ENCODE peak calls at places on chromosomes 1 and 21, in eight cellular contexts. One of them, this sample, is unnamed.

GRCh38 chr1:61612600-61612999 is 112.3 kb downstream of the TM2D1 start:
- DNase-seq in K562: no peak
- DNase-seq in foreskin fibroblast: no peak
- DNase-seq in Calu3: no peak
- DNase-seq in GM10248: no peak
- DNase-seq in RWPE1: no peak
- DNase-seq in CD8-positive, alpha-beta T cell: no peak
- DNase-seq in bronchial epithelial cell: no peak
- DNase-seq in this sample: no peak

GRCh38 chr1:93239862-93240261 is 59.3 kb downstream of the CCDC18 start:
- DNase-seq in K562: no peak
- DNase-seq in foreskin fibroblast: no peak
- DNase-seq in Calu3: no peak
- DNase-seq in GM10248: no peak
- DNase-seq in RWPE1: no peak
- DNase-seq in CD8-positive, alpha-beta T cell: no peak
- DNase-seq in bronchial epithelial cell: no peak
- DNase-seq in this sample: no peak

GRCh38 chr1:85464497-85465098 is 361 bp downstream of the DDAH1 start:
- DNase-seq in K562: no peak
- DNase-seq in foreskin fibroblast: peak
- DNase-seq in Calu3: peak
- DNase-seq in GM10248: peak
- DNase-seq in RWPE1: peak
- DNase-seq in CD8-positive, alpha-beta T cell: no peak
- DNase-seq in bronchial epithelial cell: no peak
- DNase-seq in this sample: peak

GRCh38 chr1:226656601-226657277 is 82.3 kb downstream of the ITPKB start:
- DNase-seq in K562: no peak
- DNase-seq in foreskin fibroblast: peak
- DNase-seq in Calu3: no peak
- DNase-seq in GM10248: no peak
- DNase-seq in RWPE1: peak
- DNase-seq in CD8-positive, alpha-beta T cell: no peak
- DNase-seq in bronchial epithelial cell: peak
- DNase-seq in this sample: no peak

GRCh38 chr1:9371391-9371935 is 78.8 kb downstream of the SPSB1 start:
- DNase-seq in K562: no peak
- DNase-seq in foreskin fibroblast: peak
- DNase-seq in Calu3: no peak
- DNase-seq in GM10248: no peak
- DNase-seq in RWPE1: no peak
- DNase-seq in CD8-positive, alpha-beta T cell: no peak
- DNase-seq in bronchial epithelial cell: no peak
- DNase-seq in this sample: peak

GRCh38 chr1:89487972-89488371 is 36.7 kb upstream of the LRRC8B start:
- DNase-seq in K562: no peak
- DNase-seq in foreskin fibroblast: no peak
- DNase-seq in Calu3: no peak
- DNase-seq in GM10248: no peak
- DNase-seq in RWPE1: no peak
- DNase-seq in CD8-positive, alpha-beta T cell: no peak
- DNase-seq in bronchial epithelial cell: no peak
- DNase-seq in this sample: no peak

GRCh38 chr1:172581273-172581672 is 48.3 kb downstream of the SUCO start:
- DNase-seq in K562: no peak
- DNase-seq in foreskin fibroblast: no peak
- DNase-seq in Calu3: no peak
- DNase-seq in GM10248: no peak
- DNase-seq in RWPE1: no peak
- DNase-seq in CD8-positive, alpha-beta T cell: no peak
- DNase-seq in bronchial epithelial cell: no peak
- DNase-seq in this sample: no peak

GRCh38 chr1:85327759-85328158 is 51.3 kb upstream of the BCL10 start:
- DNase-seq in K562: no peak
- DNase-seq in foreskin fibroblast: no peak
- DNase-seq in Calu3: no peak
- DNase-seq in GM10248: no peak
- DNase-seq in RWPE1: no peak
- DNase-seq in CD8-positive, alpha-beta T cell: no peak
- DNase-seq in bronchial epithelial cell: no peak
- DNase-seq in this sample: no peak

GRCh38 chr1:86714159-86714558 is 9.8 kb downstream of the SH3GLB1 start:
- DNase-seq in K562: no peak
- DNase-seq in foreskin fibroblast: no peak
- DNase-seq in Calu3: no peak
- DNase-seq in GM10248: no peak
- DNase-seq in RWPE1: no peak
- DNase-seq in CD8-positive, alpha-beta T cell: no peak
- DNase-seq in bronchial epithelial cell: peak
- DNase-seq in this sample: no peak

GRCh38 chr1:71804140-71804539 is 478.2 kb downstream of the NEGR1 start:
- DNase-seq in K562: no peak
- DNase-seq in foreskin fibroblast: no peak
- DNase-seq in Calu3: no peak
- DNase-seq in GM10248: no peak
- DNase-seq in RWPE1: no peak
- DNase-seq in CD8-positive, alpha-beta T cell: no peak
- DNase-seq in bronchial epithelial cell: no peak
- DNase-seq in this sample: no peak

GRCh38 chr1:157838966-157839365 is 2.6 kb downstream of the CD5L start:
- DNase-seq in K562: no peak
- DNase-seq in foreskin fibroblast: no peak
- DNase-seq in Calu3: peak
- DNase-seq in GM10248: no peak
- DNase-seq in RWPE1: no peak
- DNase-seq in CD8-positive, alpha-beta T cell: no peak
- DNase-seq in bronchial epithelial cell: no peak
- DNase-seq in this sample: no peak

GRCh38 chr1:104488296-104489015 is 738.8 kb downstream of the AMY1C start:
- DNase-seq in K562: no peak
- DNase-seq in foreskin fibroblast: no peak
- DNase-seq in Calu3: no peak
- DNase-seq in GM10248: no peak
- DNase-seq in RWPE1: no peak
- DNase-seq in CD8-positive, alpha-beta T cell: no peak
- DNase-seq in bronchial epithelial cell: no peak
- DNase-seq in this sample: no peak

GRCh38 chr1:7019510-7019909 is 234.3 kb downstream of the CAMTA1 start:
- DNase-seq in K562: no peak
- DNase-seq in foreskin fibroblast: no peak
- DNase-seq in Calu3: no peak
- DNase-seq in GM10248: no peak
- DNase-seq in RWPE1: no peak
- DNase-seq in CD8-positive, alpha-beta T cell: no peak
- DNase-seq in bronchial epithelial cell: no peak
- DNase-seq in this sample: no peak

GRCh38 chr1:221161571-221162041 is 282.4 kb downstream of the HLX start:
- DNase-seq in K562: no peak
- DNase-seq in foreskin fibroblast: peak
- DNase-seq in Calu3: no peak
- DNase-seq in GM10248: no peak
- DNase-seq in RWPE1: no peak
- DNase-seq in CD8-positive, alpha-beta T cell: no peak
- DNase-seq in bronchial epithelial cell: no peak
- DNase-seq in this sample: no peak

GRCh38 chr1:82578086-82578726 is 777.5 kb downstream of the ADGRL2 start:
- DNase-seq in K562: no peak
- DNase-seq in foreskin fibroblast: no peak
- DNase-seq in Calu3: no peak
- DNase-seq in GM10248: no peak
- DNase-seq in RWPE1: no peak
- DNase-seq in CD8-positive, alpha-beta T cell: no peak
- DNase-seq in bronchial epithelial cell: no peak
- DNase-seq in this sample: no peak

GRCh38 chr1:99266731-99267130 is 2.4 kb downstream of the PLPPR4 start:
- DNase-seq in K562: no peak
- DNase-seq in foreskin fibroblast: peak
- DNase-seq in Calu3: no peak
- DNase-seq in GM10248: no peak
- DNase-seq in RWPE1: no peak
- DNase-seq in CD8-positive, alpha-beta T cell: no peak
- DNase-seq in bronchial epithelial cell: peak
- DNase-seq in this sample: no peak

GRCh38 chr21:46156378-46156645 is 933 bp upstream of the FTCD start:
- DNase-seq in K562: no peak
- DNase-seq in foreskin fibroblast: no peak
- DNase-seq in Calu3: no peak
- DNase-seq in GM10248: no peak
- DNase-seq in RWPE1: no peak
- DNase-seq in CD8-positive, alpha-beta T cell: no peak
- DNase-seq in bronchial epithelial cell: no peak
- DNase-seq in this sample: no peak

GRCh38 chr1:28163496-28164120 is 12.9 kb downstream of the PTAFR start:
- DNase-seq in K562: no peak
- DNase-seq in foreskin fibroblast: no peak
- DNase-seq in Calu3: no peak
- DNase-seq in GM10248: no peak
- DNase-seq in RWPE1: no peak
- DNase-seq in CD8-positive, alpha-beta T cell: no peak
- DNase-seq in bronchial epithelial cell: no peak
- DNase-seq in this sample: no peak

GRCh38 chr21:20259035-20259867 is 739.0 kb upstream of the NCAM2 start:
- DNase-seq in K562: no peak
- DNase-seq in foreskin fibroblast: no peak
- DNase-seq in Calu3: no peak
- DNase-seq in GM10248: no peak
- DNase-seq in RWPE1: no peak
- DNase-seq in CD8-positive, alpha-beta T cell: no peak
- DNase-seq in bronchial epithelial cell: no peak
- DNase-seq in this sample: no peak

GRCh38 chr1:4650486-4650885 is 3.9 kb upstream of the AJAP1 start:
- DNase-seq in K562: no peak
- DNase-seq in foreskin fibroblast: no peak
- DNase-seq in Calu3: no peak
- DNase-seq in GM10248: no peak
- DNase-seq in RWPE1: peak
- DNase-seq in CD8-positive, alpha-beta T cell: no peak
- DNase-seq in bronchial epithelial cell: peak
- DNase-seq in this sample: no peak

GRCh38 chr1:163744488-163744887 is 422.7 kb downstream of the NUF2 start:
- DNase-seq in K562: no peak
- DNase-seq in foreskin fibroblast: no peak
- DNase-seq in Calu3: no peak
- DNase-seq in GM10248: no peak
- DNase-seq in RWPE1: no peak
- DNase-seq in CD8-positive, alpha-beta T cell: no peak
- DNase-seq in bronchial epithelial cell: peak
- DNase-seq in this sample: no peak

GRCh38 chr21:28790335-28790734 is 202.3 kb downstream of the LTN1 start:
- DNase-seq in K562: no peak
- DNase-seq in foreskin fibroblast: no peak
- DNase-seq in Calu3: no peak
- DNase-seq in GM10248: no peak
- DNase-seq in RWPE1: no peak
- DNase-seq in CD8-positive, alpha-beta T cell: no peak
- DNase-seq in bronchial epithelial cell: no peak
- DNase-seq in this sample: no peak

GRCh38 chr1:167305705-167306277 is 85.1 kb downstream of the POU2F1 start:
- DNase-seq in K562: no peak
- DNase-seq in foreskin fibroblast: no peak
- DNase-seq in Calu3: no peak
- DNase-seq in GM10248: no peak
- DNase-seq in RWPE1: peak
- DNase-seq in CD8-positive, alpha-beta T cell: no peak
- DNase-seq in bronchial epithelial cell: peak
- DNase-seq in this sample: no peak

GRCh38 chr1:222767152-222767571 is 30.2 kb downstream of the FAM177B start:
- DNase-seq in K562: no peak
- DNase-seq in foreskin fibroblast: no peak
- DNase-seq in Calu3: no peak
- DNase-seq in GM10248: no peak
- DNase-seq in RWPE1: no peak
- DNase-seq in CD8-positive, alpha-beta T cell: no peak
- DNase-seq in bronchial epithelial cell: no peak
- DNase-seq in this sample: no peak

GRCh38 chr1:200333329-200333728 is 76.5 kb downstream of the ZNF281 start:
- DNase-seq in K562: no peak
- DNase-seq in foreskin fibroblast: no peak
- DNase-seq in Calu3: no peak
- DNase-seq in GM10248: no peak
- DNase-seq in RWPE1: no peak
- DNase-seq in CD8-positive, alpha-beta T cell: no peak
- DNase-seq in bronchial epithelial cell: no peak
- DNase-seq in this sample: no peak

GRCh38 chr1:202122639-202123335 is at the start of gene GPR37L1:
- DNase-seq in K562: peak
- DNase-seq in foreskin fibroblast: peak
- DNase-seq in Calu3: peak
- DNase-seq in GM10248: no peak
- DNase-seq in RWPE1: no peak
- DNase-seq in CD8-positive, alpha-beta T cell: no peak
- DNase-seq in bronchial epithelial cell: no peak
- DNase-seq in this sample: peak
- TF ChIP-seq CTCF in K562: peak
- TF ChIP-seq CTCF in foreskin fibroblast: peak
- TF ChIP-seq CTCF in Calu3: peak
- TF ChIP-seq CTCF in GM10248: no peak
- TF ChIP-seq CTCF in RWPE1: no peak
- TF ChIP-seq CTCF in CD8-positive, alpha-beta T cell: no peak
- TF ChIP-seq CTCF in bronchial epithelial cell: no peak
- TF ChIP-seq CTCF in this sample: peak

GRCh38 chr1:119731741-119732430 is 20.2 kb downstream of the PHGDH start:
- DNase-seq in K562: no peak
- DNase-seq in foreskin fibroblast: no peak
- DNase-seq in Calu3: no peak
- DNase-seq in GM10248: no peak
- DNase-seq in RWPE1: no peak
- DNase-seq in CD8-positive, alpha-beta T cell: no peak
- DNase-seq in bronchial epithelial cell: no peak
- DNase-seq in this sample: no peak
- TF ChIP-seq CTCF in K562: no peak
- TF ChIP-seq CTCF in foreskin fibroblast: no peak
- TF ChIP-seq CTCF in Calu3: no peak
- TF ChIP-seq CTCF in GM10248: no peak
- TF ChIP-seq CTCF in RWPE1: no peak
- TF ChIP-seq CTCF in CD8-positive, alpha-beta T cell: no peak
- TF ChIP-seq CTCF in bronchial epithelial cell: no peak
- TF ChIP-seq CTCF in this sample: no peak

GRCh38 chr1:65457868-65458267 is 37.4 kb downstream of the LEPR start:
- DNase-seq in K562: no peak
- DNase-seq in foreskin fibroblast: no peak
- DNase-seq in Calu3: no peak
- DNase-seq in GM10248: no peak
- DNase-seq in RWPE1: no peak
- DNase-seq in CD8-positive, alpha-beta T cell: no peak
- DNase-seq in bronchial epithelial cell: no peak
- DNase-seq in this sample: no peak
- TF ChIP-seq CTCF in K562: no peak
- TF ChIP-seq CTCF in foreskin fibroblast: no peak
- TF ChIP-seq CTCF in Calu3: no peak
- TF ChIP-seq CTCF in GM10248: no peak
- TF ChIP-seq CTCF in RWPE1: no peak
- TF ChIP-seq CTCF in CD8-positive, alpha-beta T cell: no peak
- TF ChIP-seq CTCF in bronchial epithelial cell: no peak
- TF ChIP-seq CTCF in this sample: no peak

DNA sequence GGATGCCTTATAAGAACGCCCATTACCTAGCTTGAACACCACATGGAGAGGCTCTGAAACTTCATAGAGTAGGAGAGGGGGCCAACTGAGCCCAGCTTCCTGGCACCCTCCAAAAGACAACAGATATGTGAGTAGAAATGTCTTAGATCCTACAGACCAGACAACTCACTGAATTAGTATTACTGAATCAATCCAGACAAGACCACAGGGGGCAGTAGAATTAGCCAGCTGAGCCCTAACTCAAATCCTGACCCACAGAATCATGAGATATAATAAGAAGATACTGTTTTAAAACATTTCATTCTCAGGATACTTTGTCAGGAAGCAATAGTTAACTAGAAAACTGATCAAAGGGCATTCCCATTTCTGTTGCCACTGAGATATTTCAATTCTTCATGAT is 45.8 kb upstream of the C1orf21 start:
- DNase-seq in K562: no peak
- DNase-seq in foreskin fibroblast: no peak
- DNase-seq in Calu3: no peak
- DNase-seq in GM10248: no peak
- DNase-seq in RWPE1: no peak
- DNase-seq in CD8-positive, alpha-beta T cell: no peak
- DNase-seq in bronchial epithelial cell: no peak
- DNase-seq in this sample: no peak
- TF ChIP-seq CTCF in K562: peak
- TF ChIP-seq CTCF in foreskin fibroblast: peak
- TF ChIP-seq CTCF in Calu3: peak
- TF ChIP-seq CTCF in GM10248: no peak
- TF ChIP-seq CTCF in RWPE1: no peak
- TF ChIP-seq CTCF in CD8-positive, alpha-beta T cell: no peak
- TF ChIP-seq CTCF in bronchial epithelial cell: no peak
- TF ChIP-seq CTCF in this sample: peak

This sample was measured in endothelial cell.